ENCODE peak calls at places on chromosomes 4 and X, in four cellular contexts. One of them, this sample, is unnamed. For H3K4me1, the result is how much of the 10 kb centered on the place peaks cover.

GRCh38 chrX:134377537-134377936 is 82.4 kb upstream of the HPRT1 start:
- DNase-seq in heart left ventricle: no peak
- DNase-seq in psoas muscle: no peak
- DNase-seq in RWPE2: no peak
- DNase-seq in this sample: no peak

GRCh38 chr4:147480502-147480890 is 401 bp upstream of the EDNRA start:
- DNase-seq in heart left ventricle: no peak
- DNase-seq in psoas muscle: no peak
- DNase-seq in RWPE2: no peak
- DNase-seq in this sample: no peak

GRCh38 chrX:19840899-19841648 is 46.3 kb downstream of the SH3KBP1 start:
- DNase-seq in RWPE2: no peak
- DNase-seq in psoas muscle: no peak
- DNase-seq in heart left ventricle: no peak
- DNase-seq in this sample: no peak

GRCh38 chr4:140240237-140240636 is 86.3 kb upstream of the MAML3 start:
- DNase-seq in heart left ventricle: no peak
- DNase-seq in psoas muscle: no peak
- DNase-seq in RWPE2: no peak
- DNase-seq in this sample: no peak

GRCh38 chr4:29467044-29467717 is 1253.0 kb upstream of the PCDH7 start:
- DNase-seq in psoas muscle: no peak
- DNase-seq in RWPE2: no peak
- DNase-seq in heart left ventricle: no peak
- DNase-seq in this sample: no peak

GRCh38 chr4:133146574-133147198 is 2.4 kb upstream of the PCDH10 start:
- DNase-seq in RWPE2: no peak
- DNase-seq in heart left ventricle: no peak
- DNase-seq in psoas muscle: no peak
- DNase-seq in this sample: no peak

GRCh38 chrX:29903365-29903764 is 312.0 kb upstream of the MAGEB2 start:
- DNase-seq in RWPE2: no peak
- DNase-seq in heart left ventricle: no peak
- DNase-seq in psoas muscle: no peak
- DNase-seq in this sample: no peak

GRCh38 chrX:140141444-140142029 is 176.2 kb upstream of the CXorf66 start:
- DNase-seq in RWPE2: no peak
- DNase-seq in heart left ventricle: no peak
- DNase-seq in psoas muscle: no peak
- DNase-seq in this sample: no peak

GRCh38 chr4:116811730-116812129 is 273.6 kb downstream of the TRAM1L1 start:
- DNase-seq in heart left ventricle: no peak
- DNase-seq in psoas muscle: no peak
- DNase-seq in RWPE2: no peak
- DNase-seq in this sample: no peak

GRCh38 chr4:39565925-39566630 is 38.8 kb upstream of the UGDH start:
- DNase-seq in RWPE2: no peak
- DNase-seq in heart left ventricle: no peak
- DNase-seq in psoas muscle: no peak
- DNase-seq in this sample: no peak

GRCh38 chrX:133926099-133926498 is 59.3 kb downstream of the GPC3 start:
- DNase-seq in heart left ventricle: no peak
- DNase-seq in psoas muscle: no peak
- DNase-seq in RWPE2: no peak
- DNase-seq in this sample: no peak

GRCh38 chrX:72314242-72314641 is 8.5 kb upstream of the CITED1 start:
- DNase-seq in psoas muscle: no peak
- DNase-seq in RWPE2: no peak
- DNase-seq in heart left ventricle: no peak
- DNase-seq in this sample: no peak

GRCh38 chr4:156901871-156902270 is 69.7 kb downstream of the PDGFC start:
- DNase-seq in psoas muscle: no peak
- DNase-seq in RWPE2: no peak
- DNase-seq in heart left ventricle: no peak
- DNase-seq in this sample: no peak

GRCh38 chr4:124869978-124870495 is 157.5 kb upstream of the ANKRD50 start:
- DNase-seq in heart left ventricle: no peak
- DNase-seq in RWPE2: no peak
- DNase-seq in psoas muscle: no peak
- DNase-seq in this sample: no peak

GRCh38 chr4:143185253-143186107 is 763 bp downstream of the USP38 start:
- DNase-seq in RWPE2: peak
- DNase-seq in heart left ventricle: peak
- DNase-seq in psoas muscle: peak
- DNase-seq in this sample: peak

GRCh38 chr4:55947254-55947882 is 1.4 kb upstream of the CEP135 start:
- DNase-seq in psoas muscle: no peak
- DNase-seq in heart left ventricle: no peak
- DNase-seq in RWPE2: no peak
- DNase-seq in this sample: no peak

GRCh38 chrX:1108451-1109445 is 103.7 kb downstream of the CRLF2 start:
- DNase-seq in heart left ventricle: no peak
- DNase-seq in RWPE2: peak
- DNase-seq in psoas muscle: no peak
- DNase-seq in this sample: no peak

GRCh38 chr4:3671571-3672464 is 94.4 kb upstream of the ADRA2C start:
- DNase-seq in RWPE2: peak
- DNase-seq in heart left ventricle: no peak
- DNase-seq in psoas muscle: no peak
- DNase-seq in this sample: no peak

GRCh38 chrX:31420711-31421151 is 348.9 kb upstream of the FTHL17 start:
- DNase-seq in psoas muscle: no peak
- DNase-seq in RWPE2: no peak
- DNase-seq in heart left ventricle: no peak
- DNase-seq in this sample: no peak

GRCh38 chr4:88706574-88706973 is 8.9 kb upstream of the NAP1L5 start:
- DNase-seq in heart left ventricle: peak
- DNase-seq in psoas muscle: peak
- DNase-seq in RWPE2: no peak
- DNase-seq in this sample: peak

GRCh38 chr4:48429709-48430474 is 53.3 kb upstream of the SLC10A4 start:
- DNase-seq in psoas muscle: no peak
- DNase-seq in heart left ventricle: no peak
- DNase-seq in RWPE2: no peak
- DNase-seq in this sample: no peak

GRCh38 chr4:141636077-141636770 is at the start of gene IL15:
- DNase-seq in RWPE2: peak
- DNase-seq in heart left ventricle: peak
- DNase-seq in psoas muscle: peak
- DNase-seq in this sample: peak

GRCh38 chrX:37302569-37302968 is 46.6 kb upstream of the PRRG1 start:
- DNase-seq in RWPE2: no peak
- DNase-seq in heart left ventricle: no peak
- DNase-seq in psoas muscle: no peak
- DNase-seq in this sample: no peak

GRCh38 chr4:118173956-118174355 is 139.7 kb downstream of the NDST3 start:
- DNase-seq in RWPE2: no peak
- DNase-seq in psoas muscle: no peak
- DNase-seq in heart left ventricle: no peak
- DNase-seq in this sample: no peak

GRCh38 chr4:47031011-47031678 is at the start of gene GABRB1:
- DNase-seq in heart left ventricle: peak
- DNase-seq in psoas muscle: peak
- DNase-seq in RWPE2: peak
- DNase-seq in this sample: no peak

DNA sequence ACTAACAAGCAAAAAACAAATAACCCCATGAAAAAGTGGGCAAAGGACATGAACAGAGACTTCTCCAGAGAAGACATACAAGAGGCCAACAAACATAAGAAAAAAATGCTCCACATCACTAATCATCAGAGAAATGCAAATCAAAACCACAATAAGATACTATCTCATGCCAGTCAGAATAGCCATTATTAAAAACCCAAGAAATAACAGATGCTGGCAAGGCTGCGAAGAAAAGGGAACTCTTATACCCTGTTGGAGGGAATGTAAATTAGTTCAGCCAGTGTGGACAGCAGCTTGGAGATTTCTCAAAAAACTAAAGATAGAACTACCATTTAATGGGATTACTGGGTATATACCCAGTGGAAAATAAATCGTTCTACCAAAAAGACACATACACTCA is 79.6 kb downstream of the MAPK10 start:
- DNase-seq in psoas muscle: no peak
- DNase-seq in heart left ventricle: no peak
- DNase-seq in RWPE2: no peak
- DNase-seq in this sample: no peak
- H3K27ac ChIP-seq in psoas muscle: no peak
- H3K27ac ChIP-seq in heart left ventricle: no peak
- H3K27ac ChIP-seq in RWPE2: no peak
- H3K27ac ChIP-seq in this sample: no peak

GRCh38 chr4:123619895-123620294 is 223.3 kb downstream of the SPRY1 start:
- DNase-seq in RWPE2: no peak
- DNase-seq in psoas muscle: no peak
- DNase-seq in heart left ventricle: no peak
- DNase-seq in this sample: no peak
- H3K4me1 ChIP-seq in RWPE2: under half
- H3K4me1 ChIP-seq in psoas muscle: under half
- H3K4me1 ChIP-seq in heart left ventricle: under half
- H3K4me1 ChIP-seq in this sample: under half

DNA sequence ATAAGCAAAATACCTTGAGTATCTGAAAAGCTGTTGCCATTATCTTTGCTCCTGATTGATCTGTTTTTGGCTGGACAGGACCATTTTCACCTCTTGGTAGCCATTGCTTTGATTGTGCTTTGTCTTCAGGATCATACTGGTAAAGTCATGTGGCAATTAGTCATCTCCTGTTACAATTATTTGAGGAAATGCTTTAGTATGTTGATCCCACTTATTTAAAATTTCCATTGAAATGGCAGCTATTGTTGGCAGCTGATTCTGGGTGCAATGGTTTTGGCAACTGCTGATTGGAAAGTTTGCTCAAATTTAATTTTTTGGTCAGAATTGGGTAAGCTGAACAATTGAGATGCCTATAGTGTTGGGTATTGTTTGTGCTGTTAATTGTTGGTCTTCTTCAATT is 238.3 kb upstream of the TLL1 start:
- DNase-seq in RWPE2: no peak
- DNase-seq in heart left ventricle: no peak
- DNase-seq in psoas muscle: no peak
- DNase-seq in this sample: no peak
- H3K27ac ChIP-seq in RWPE2: no peak
- H3K27ac ChIP-seq in heart left ventricle: no peak
- H3K27ac ChIP-seq in psoas muscle: no peak
- H3K27ac ChIP-seq in this sample: no peak

DNA sequence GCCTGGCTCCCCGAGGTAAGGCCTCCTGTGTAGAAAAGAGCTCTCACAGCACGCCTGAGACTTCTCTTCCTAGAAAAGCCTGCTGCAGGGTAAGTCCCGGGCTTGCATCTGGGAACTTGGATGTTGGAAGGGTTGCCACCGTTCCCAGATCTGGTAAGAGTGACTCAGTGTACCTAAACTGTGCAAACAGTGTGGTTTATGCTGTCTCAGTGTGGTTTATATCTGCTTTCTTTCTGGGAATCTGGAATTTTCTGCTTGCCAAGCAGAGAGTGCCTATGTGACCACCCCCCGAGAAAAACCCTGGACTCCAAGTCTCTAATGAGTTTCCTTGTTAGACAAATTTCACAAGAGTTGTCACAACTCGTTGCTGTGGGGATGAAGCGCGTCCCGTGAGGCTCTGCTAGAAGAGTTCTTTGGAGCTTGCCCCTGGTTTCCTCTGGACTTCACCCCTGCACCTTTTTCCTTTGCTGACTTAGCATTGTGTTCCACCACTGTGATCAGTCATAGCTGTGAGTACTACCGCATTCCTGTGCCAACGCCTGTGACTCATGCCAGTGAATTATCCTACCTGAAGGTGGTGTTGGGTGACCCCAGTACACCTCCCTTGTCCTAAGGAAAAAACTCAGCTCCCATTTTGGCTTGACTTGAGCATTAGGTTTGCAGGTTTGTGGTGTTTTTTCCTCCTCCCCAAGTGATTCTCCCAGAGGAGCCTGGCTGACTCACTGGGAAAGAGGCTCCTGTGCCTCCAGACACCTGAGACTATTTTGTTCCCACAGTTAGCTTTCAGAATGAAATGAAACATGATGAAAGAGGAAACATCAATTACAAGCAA is 14.5 kb downstream of the SLC2A9 start:
- DNase-seq in heart left ventricle: no peak
- DNase-seq in RWPE2: peak
- DNase-seq in psoas muscle: no peak
- DNase-seq in this sample: no peak
- H3K4me1 ChIP-seq in heart left ventricle: under half
- H3K4me1 ChIP-seq in RWPE2: half or more
- H3K4me1 ChIP-seq in psoas muscle: under half
- H3K4me1 ChIP-seq in this sample: under half

GRCh38 chr4:119543794-119544193 is 84.8 kb downstream of the PDE5A start:
- DNase-seq in heart left ventricle: no peak
- DNase-seq in psoas muscle: no peak
- DNase-seq in RWPE2: no peak
- DNase-seq in this sample: no peak

GRCh38 chr4:119537586-119537985 is 91.0 kb downstream of the PDE5A start:
- DNase-seq in RWPE2: no peak
- DNase-seq in psoas muscle: no peak
- DNase-seq in heart left ventricle: no peak
- DNase-seq in this sample: no peak

GRCh38 chr4:119542575-119542974 is 86.0 kb downstream of the PDE5A start:
- DNase-seq in psoas muscle: no peak
- DNase-seq in heart left ventricle: no peak
- DNase-seq in RWPE2: no peak
- DNase-seq in this sample: no peak

GRCh38 chr4:119540249-119540648 is 88.4 kb downstream of the PDE5A start:
- DNase-seq in heart left ventricle: no peak
- DNase-seq in RWPE2: no peak
- DNase-seq in psoas muscle: no peak
- DNase-seq in this sample: no peak

GRCh38 chr4:119543187-119543586 is 85.4 kb downstream of the PDE5A start:
- DNase-seq in psoas muscle: no peak
- DNase-seq in RWPE2: no peak
- DNase-seq in heart left ventricle: no peak
- DNase-seq in this sample: no peak
- H3K27ac ChIP-seq in psoas muscle: no peak
- H3K27ac ChIP-seq in RWPE2: no peak
- H3K27ac ChIP-seq in heart left ventricle: peak
- H3K27ac ChIP-seq in this sample: peak